ENCODE peak calls at places on chromosomes 16 and 17, in eight cellular contexts. O is HFF-Myc; K is activated T-cell treated with anti-CD3 and anti-CD28 coated beads, Interleukin-2, amount 50 U/mL, for 72 hours; J is AG08395; W is amygdala; Z is SW480; F is stimulated activated CD4-positive, alpha-beta T cell treated with anti-CD3 and anti-CD28 coated beads, Interleukin-4, amount 100 ng/mL, for 4 hours; V is G401. L is an unnamed sample.

GRCh38 chr16:65249768-65250167 is 127.9 kb upstream of the CDH11 start:
- DNase-seq in W (peak; percentile 2), Z (no peak), J (peak; percentile 10), K (no peak), F (no peak), O (no peak), V (no peak), L (no peak)

GRCh38 chr16:56960681-56961281 is 969 bp upstream of the CETP start:
- DNase-seq in Z (no peak), O (no peak), V (no peak), K (no peak), J (no peak), W (no peak), F (no peak), L (no peak)

GRCh38 chr16:51916814-51917213 is 630.1 kb downstream of the TOX3 start:
- DNase-seq in J (no peak), V (no peak), K (no peak), W (no peak), O (no peak), Z (no peak), F (no peak), L (no peak)

GRCh38 chr16:56352351-56353053 is 72.8 kb downstream of the AMFR start:
- DNase-seq in V (no peak), O (no peak), J (no peak), W (no peak), K (no peak), Z (no peak), F (no peak), L (no peak)

GRCh38 chr16:3562914-3563480 is 14.2 kb downstream of the NLRC3 start:
- DNase-seq in Z (no peak), O (no peak), K (no peak), V (no peak), W (no peak), J (no peak), F (no peak), L (no peak)

GRCh38 chr17:77291591-77292386 is 151.0 kb downstream of the SEC14L1 start:
- DNase-seq in V (no peak), W (no peak), J (no peak), K (no peak), Z (no peak), F (no peak), O (no peak), L (no peak)

GRCh38 chr16:66930189-66930588 is 4.0 kb downstream of the CIAO2B start:
- DNase-seq in V (no peak), K (no peak), O (no peak), J (peak; percentile 17), Z (no peak), W (no peak), F (no peak), L (no peak)

GRCh38 chr17:60256174-60256573 is 106.4 kb downstream of the CA4 start:
- DNase-seq in O (no peak), K (no peak), W (no peak), F (no peak), V (no peak), Z (no peak), J (no peak), L (no peak)

GRCh38 chr16:68331879-68332410 is 21.1 kb downstream of the PRMT7 start:
- DNase-seq in Z (no peak), J (peak; percentile 29), W (no peak), V (no peak), F (no peak), O (no peak), K (no peak), L (no peak)

GRCh38 chr17:4049546-4049945 is 85.3 kb upstream of the ATP2A3 start:
- DNase-seq in O (no peak), K (no peak), Z (no peak), F (no peak), J (no peak), W (no peak), V (no peak), L (no peak)

GRCh38 chr17:82745524-82745923 is 6.3 kb upstream of the TBCD start:
- DNase-seq in F (no peak), K (no peak), J (no peak), O (no peak), V (no peak), Z (no peak), W (no peak), L (no peak)

GRCh38 chr17:49277638-49278037 is 47.1 kb upstream of the PHOSPHO1 start:
- DNase-seq in O (no peak), Z (no peak), W (no peak), K (no peak), V (no peak), F (no peak), J (no peak), L (no peak)

GRCh38 chr17:17983376-17983775 is 10.7 kb downstream of the DRC3 start:
- DNase-seq in K (no peak), J (no peak), W (no peak), Z (no peak), F (no peak), O (no peak), V (no peak), L (no peak)

GRCh38 chr16:55671206-55671973 is 15.6 kb downstream of the SLC6A2 start:
- DNase-seq in Z (no peak), O (no peak), W (no peak), V (no peak), F (no peak), J (no peak), K (no peak), L (no peak)

GRCh38 chr17:15398736-15399331 is 57.4 kb upstream of the TEKT3 start:
- DNase-seq in V (peak; percentile 18), K (no peak), J (peak; percentile 72), W (peak; percentile 29), F (no peak), Z (peak; percentile 40), O (no peak), L (no peak)

GRCh38 chr16:8645141-8645521 is 23.6 kb downstream of the METTL22 start:
- DNase-seq in O (no peak), Z (no peak), V (no peak), K (no peak), J (no peak), W (no peak), F (no peak), L (no peak)

GRCh38 chr17:78838574-78839005 is 2.0 kb downstream of the USP36 start:
- DNase-seq in F (no peak), V (no peak), O (no peak), K (no peak), J (no peak), W (no peak), Z (peak; percentile 33), L (no peak)

GRCh38 chr16:89722392-89723278 is 1.3 kb downstream of the ZNF276 start:
- DNase-seq in Z (peak; percentile 55), F (peak; percentile 39), J (no peak), K (peak; percentile 74), O (no peak), V (no peak), W (peak; percentile 59), L (no peak)

GRCh38 chr17:12765544-12765943 is 23.8 kb upstream of the ARHGAP44 start:
- DNase-seq in O (peak; percentile 46), W (peak; percentile 11), K (no peak), F (no peak), V (no peak), Z (peak; percentile 56), J (peak; percentile 65), L (no peak)

GRCh38 chr17:28133562-28133970 is 91.1 kb downstream of the NLK start:
- DNase-seq in W (no peak), F (no peak), K (no peak), O (peak; percentile 27), V (no peak), J (peak; percentile 47), Z (no peak), L (no peak)

GRCh38 chr17:27453466-27453865 is 2.8 kb upstream of the KSR1 start:
- DNase-seq in J (no peak), F (no peak), Z (peak; percentile 45), W (no peak), K (no peak), O (no peak), V (no peak), L (no peak)

GRCh38 chr17:35162755-35163154 is 15.1 kb downstream of the UNC45B start:
- DNase-seq in K (no peak), V (no peak), Z (no peak), O (no peak), J (no peak), W (no peak), F (no peak), L (no peak)

GRCh38 chr16:86524029-86524428 is 13.7 kb downstream of the FOXF1 start:
- DNase-seq in V (no peak), J (no peak), O (no peak), F (no peak), W (no peak), Z (no peak), K (no peak), L (no peak)

GRCh38 chr17:1904273-1905052 is 74.7 kb downstream of the RPA1 start:
- DNase-seq in K (no peak), Z (no peak), V (no peak), W (no peak), F (no peak), O (no peak), J (no peak), L (no peak)

GRCh38 chr16:65309294-65309850 is 187.5 kb upstream of the CDH11 start:
- DNase-seq in F (no peak), O (no peak), K (no peak), Z (no peak), J (no peak), V (no peak), W (no peak), L (no peak)

GRCh38 chr16:6267682-6268081 is 1065.0 kb upstream of the RBFOX1 start:
- DNase-seq in K (no peak), Z (no peak), F (no peak), W (no peak), J (no peak), O (no peak), V (no peak), L (no peak)